ENCODE peak calls at places on chromosome 9, in eight cellular contexts. Z is AG04450, W is fibroblast of the aortic adventitia, T is PC-3, I is A549, Y is heart right ventricle, V is GM06990, A is A673. D is an unnamed sample.
A peak's percentile ranks its signal among the peaks of the same experiment; 100 is the strongest.

GRCh38 chr9:94944623-94945022 is 218.1 kb downstream of the AOPEP start:
- DNase-seq in I (no peak), Y (no peak), Z (no peak), W (no peak), A (no peak), V (no peak), T (no peak), D (no peak)

GRCh38 chr9:82209797-82210470 is 221.4 kb downstream of the SPATA31D1 start:
- DNase-seq in Z (no peak), I (no peak), W (no peak), V (no peak), T (peak; percentile 6), Y (no peak), A (no peak), D (no peak)

GRCh38 chr9:15837079-15837679 is 284.3 kb downstream of the CCDC171 start:
- DNase-seq in I (peak; percentile 27), V (no peak), Y (no peak), Z (peak; percentile 30), T (peak; percentile 76), W (peak; percentile 79), A (peak; percentile 67), D (peak; percentile 79)

GRCh38 chr9:134158753-134159392 is 5.5 kb downstream of the RNU6ATAC start:
- DNase-seq in T (no peak), Y (no peak), A (no peak), W (no peak), V (no peak), Z (no peak), I (no peak), D (no peak)

GRCh38 chr9:137475666-137476065 is 16.5 kb upstream of the NSMF start:
- DNase-seq in V (no peak), I (no peak), Y (no peak), T (no peak), A (no peak), W (no peak), Z (no peak), D (no peak)

GRCh38 chr9:138102246-138103051 is 224.9 kb downstream of the CACNA1B start:
- DNase-seq in A (no peak), Z (no peak), W (no peak), V (no peak), Y (no peak), I (no peak), T (no peak), D (no peak)

GRCh38 chr9:88313364-88314220 is 74.7 kb upstream of the SPIN1 start:
- DNase-seq in W (no peak), I (no peak), Z (no peak), A (no peak), Y (no peak), T (no peak), V (no peak), D (no peak)

GRCh38 chr9:127903557-127904475 is 4.4 kb upstream of the ST6GALNAC6 start:
- DNase-seq in Z (no peak), A (no peak), Y (peak; percentile 83), W (no peak), I (no peak), T (no peak), V (peak; percentile 82), D (no peak)

GRCh38 chr9:3824062-3824461 is 298.3 kb upstream of the RFX3 start:
- DNase-seq in V (no peak), A (peak; percentile 56), W (peak; percentile 53), Y (no peak), I (no peak), Z (no peak), T (no peak), D (no peak)

GRCh38 chr9:82490019-82490499 is 501.5 kb downstream of the SPATA31D1 start:
- DNase-seq in Y (no peak), A (no peak), W (peak; percentile 87), I (no peak), Z (peak; percentile 53), T (peak; percentile 24), V (no peak), D (peak; percentile 59)

GRCh38 chr9:75891277-75892167 is 1.0 kb downstream of the PCSK5 start:
- DNase-seq in V (no peak), Y (peak; percentile 17), W (peak; percentile 54), A (peak; percentile 12), I (peak; percentile 26), T (no peak), Z (peak; percentile 0), D (peak; percentile 56)

GRCh38 chr9:82584349-82584846 is 478.5 kb downstream of the RASEF start:
- DNase-seq in A (no peak), W (no peak), Y (no peak), T (no peak), I (no peak), Z (no peak), V (no peak), D (no peak)

GRCh38 chr9:38621434-38622082 is 1.2 kb upstream of the ANKRD18A start:
- DNase-seq in T (peak; percentile 31), Z (no peak), W (no peak), V (peak; percentile 29), A (no peak), I (no peak), Y (peak; percentile 17), D (no peak)

GRCh38 chr9:25207402-25207801 is 470.8 kb downstream of the TUSC1 start:
- DNase-seq in Z (no peak), W (no peak), T (no peak), I (no peak), V (no peak), Y (peak; percentile 11), A (no peak), D (no peak)

GRCh38 chr9:133830310-133830709 is 92.2 kb upstream of the SARDH start:
- DNase-seq in Z (no peak), I (no peak), A (no peak), V (no peak), Y (no peak), T (no peak), W (no peak), D (peak; percentile 7)

GRCh38 chr9:127311239-127311741 is 46.7 kb downstream of the GARNL3 start:
- DNase-seq in V (no peak), W (peak; percentile 72), I (peak; percentile 33), A (peak; percentile 46), Y (no peak), Z (no peak), T (peak; percentile 86), D (peak; percentile 90)

GRCh38 chr9:18396102-18396728 is 77.7 kb upstream of the ADAMTSL1 start:
- DNase-seq in T (peak; percentile 29), V (no peak), A (peak; percentile 6), Y (no peak), Z (no peak), W (peak; percentile 41), I (no peak), D (peak; percentile 61)

GRCh38 chr9:96376926-96377874 is 6.3 kb downstream of the SLC35D2 start:
- DNase-seq in Y (no peak), Z (no peak), V (no peak), A (no peak), I (no peak), T (peak; percentile 69), W (peak; percentile 93), D (peak; percentile 65)

DNA sequence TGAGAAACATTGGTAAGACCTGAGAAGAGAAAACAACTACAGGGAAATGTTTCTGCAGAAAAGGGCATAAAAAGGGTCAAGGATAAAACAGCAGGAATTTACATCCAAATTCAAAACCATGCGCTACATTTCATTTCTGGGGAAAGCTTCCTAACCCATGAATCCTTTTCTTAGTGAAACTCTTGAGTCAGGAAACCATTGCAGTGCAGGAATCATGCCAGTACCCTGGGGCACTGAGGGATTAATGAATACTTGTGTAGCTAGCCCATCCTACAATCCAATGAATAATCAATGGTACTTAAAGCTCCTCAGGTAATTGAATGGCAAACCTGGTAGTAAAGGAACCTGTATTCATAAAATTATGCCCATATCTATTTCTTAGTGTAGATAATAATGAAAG is 580.5 kb downstream of the TLE1 start:
- DNase-seq in Y (no peak), V (no peak), W (no peak), T (peak; percentile 69), I (no peak), Z (no peak), A (no peak), D (no peak)
- H3K4me3 ChIP-seq in Y (no peak overlapping the region), V (no peak overlapping the region), W (no peak overlapping the region), T (no peak overlapping the region), I (no peak overlapping the region), Z (no peak overlapping the region), A (no peak overlapping the region), D (no peak overlapping the region)

DNA sequence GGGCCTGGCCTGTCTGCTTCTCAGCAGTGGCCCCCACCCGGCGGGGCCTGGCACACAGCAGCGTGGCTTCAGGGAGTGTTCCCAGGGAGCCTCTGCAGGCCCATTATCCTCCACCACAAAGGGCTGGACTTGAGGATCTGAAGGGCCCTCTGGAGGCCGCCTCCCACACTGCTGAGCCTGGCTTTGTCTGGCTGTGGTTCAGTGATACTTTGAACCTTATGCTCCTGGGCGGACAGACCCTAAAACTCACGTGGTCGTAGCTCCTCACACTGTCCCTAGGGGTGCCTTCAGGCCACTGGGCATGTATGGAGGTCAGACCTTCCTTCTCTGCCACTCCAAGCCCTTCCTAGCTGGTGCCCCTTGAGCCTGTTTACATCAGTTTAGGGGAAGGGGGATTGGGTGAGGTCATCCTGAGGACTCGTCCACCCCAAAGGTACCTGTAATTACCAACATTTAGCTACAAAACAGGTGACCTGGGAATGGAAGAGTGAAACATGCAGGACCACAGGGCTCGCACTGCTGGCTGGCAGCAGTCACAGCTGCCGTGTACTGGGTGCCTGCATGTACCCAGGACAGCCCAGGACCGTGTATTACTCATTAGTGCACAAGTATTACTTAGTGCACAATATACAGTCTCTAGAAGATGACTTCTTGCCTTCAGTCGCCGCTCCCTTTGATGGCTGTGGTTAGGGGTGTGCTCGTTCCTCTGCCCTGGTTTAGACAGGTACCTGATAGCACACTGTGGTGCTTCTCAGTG is 8.5 kb downstream of the GRHPR start:
- DNase-seq in V (no peak), W (no peak), T (no peak), I (no peak), Y (no peak), Z (no peak), A (no peak), D (no peak)
- TF ChIP-seq CTCF in V (peak; percentile 8), W (no peak), T (no peak), I (no peak), Y (no peak), Z (no peak), A (no peak), D (no peak)

DNA sequence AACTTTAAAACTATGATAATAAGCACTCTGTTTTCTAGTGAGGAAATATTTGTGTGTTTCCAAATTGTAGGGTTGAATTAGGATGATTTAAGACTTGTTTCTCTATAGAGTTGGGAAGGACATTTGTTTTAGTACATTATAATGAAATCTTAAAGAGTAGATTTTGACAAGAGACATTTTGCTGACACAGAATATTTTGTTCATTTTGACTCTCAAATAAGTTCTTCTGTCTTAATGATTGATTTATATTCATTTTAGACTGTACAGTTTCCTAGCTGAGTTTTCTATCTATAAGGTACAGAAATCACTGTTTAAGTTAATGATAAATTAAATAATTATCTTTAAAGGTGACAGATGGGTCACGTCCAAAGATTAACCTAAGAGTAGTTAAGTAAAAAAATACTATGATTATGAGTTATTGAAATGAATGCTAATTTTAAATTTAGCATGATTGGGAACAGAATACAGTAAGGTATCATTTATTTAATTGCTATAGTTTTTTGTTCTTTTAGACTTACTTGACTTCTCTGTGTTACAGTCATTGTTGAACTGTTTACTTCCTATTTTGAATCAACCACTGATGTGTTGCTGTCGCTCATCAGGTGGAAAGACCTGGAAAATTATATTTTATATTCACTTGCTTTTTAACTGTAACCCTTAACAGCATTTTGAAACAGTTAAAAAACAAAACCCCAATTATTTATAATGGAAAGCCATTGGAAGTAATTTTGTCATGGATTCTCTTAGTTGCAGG is 19.5 kb downstream of the PBX3 start:
- DNase-seq in Z (no peak), T (no peak), A (no peak), Y (no peak), W (no peak), I (no peak), V (no peak), D (no peak)
- H3K4me3 ChIP-seq in Z (no peak overlapping the region), T (no peak overlapping the region), A (no peak overlapping the region), Y (no peak overlapping the region), W (no peak overlapping the region), I (no peak overlapping the region), V (no peak overlapping the region), D (no peak overlapping the region)

GRCh38 chr9:35510745-35511428 is 21.0 kb downstream of the RUSC2 start:
- DNase-seq in Z (peak; percentile 91), T (peak; percentile 90), V (no peak), W (peak; percentile 100), I (peak; percentile 79), A (no peak), Y (peak; percentile 81), D (peak; percentile 97)
- TF ChIP-seq CTCF in Z (peak; percentile 22), T (peak; percentile 45), V (no peak), W (peak; percentile 32), I (peak; percentile 40), A (no peak), Y (peak; percentile 20), D (peak; percentile 52)

D was measured in cardiac fibroblast.